ENCODE peak calls at places on chromosomes 3 and 15, in seven cellular contexts. Y is IMR-90, S is psoas muscle, N is neural crest cell, H is PC-9, K is body of pancreas, G is GM13977. D is an unnamed sample.

GRCh38 chr15:60423540-60423939 is 25.8 kb upstream of the ANXA2 start:
- DNase-seq in K (no peak), G (no peak), H (peak), S (no peak), Y (peak), N (no peak), D (no peak)

GRCh38 chr15:99009741-99010370 is 2.3 kb upstream of the PGPEP1L start:
- DNase-seq in S (no peak), N (no peak), Y (peak), H (no peak), G (no peak), K (no peak), D (no peak)

GRCh38 chr15:69225355-69226027 is 65.1 kb downstream of the GLCE start:
- DNase-seq in K (no peak), N (no peak), H (no peak), Y (peak), S (no peak), G (no peak), D (no peak)

GRCh38 chr15:49946681-49947080 is 172.4 kb downstream of the ATP8B4 start:
- DNase-seq in K (peak), G (no peak), Y (no peak), H (peak), N (no peak), S (no peak), D (no peak)

GRCh38 chr3:189684317-189684716 is 53.1 kb downstream of the TP63 start:
- DNase-seq in K (no peak), N (no peak), S (no peak), G (no peak), H (no peak), Y (no peak), D (no peak)

GRCh38 chr3:152400912-152401311 is 132.2 kb downstream of the MBNL1 start:
- DNase-seq in K (no peak), S (no peak), Y (peak), N (no peak), H (no peak), G (no peak), D (no peak)

GRCh38 chr3:48398701-48399386 is 26.8 kb downstream of the FBXW12 start:
- DNase-seq in S (peak), N (no peak), H (no peak), K (peak), G (peak), Y (no peak), D (no peak)

GRCh38 chr15:60660290-60661051 is 181.5 kb upstream of the ICE2 start:
- DNase-seq in G (peak), N (no peak), Y (peak), S (no peak), H (no peak), K (no peak), D (no peak)

GRCh38 chr3:7546219-7546618 is 685.3 kb downstream of the GRM7 start:
- DNase-seq in N (no peak), S (no peak), H (no peak), G (no peak), K (no peak), Y (no peak), D (no peak)

GRCh38 chr15:32687556-32687955 is 30.2 kb upstream of the GREM1 start:
- DNase-seq in Y (peak), K (no peak), S (no peak), G (no peak), N (no peak), H (no peak), D (no peak)

GRCh38 chr15:101063891-101064794 is 145.0 kb downstream of the LRRK1 start:
- DNase-seq in K (peak), H (no peak), G (no peak), S (no peak), N (no peak), Y (no peak), D (peak)

DNA sequence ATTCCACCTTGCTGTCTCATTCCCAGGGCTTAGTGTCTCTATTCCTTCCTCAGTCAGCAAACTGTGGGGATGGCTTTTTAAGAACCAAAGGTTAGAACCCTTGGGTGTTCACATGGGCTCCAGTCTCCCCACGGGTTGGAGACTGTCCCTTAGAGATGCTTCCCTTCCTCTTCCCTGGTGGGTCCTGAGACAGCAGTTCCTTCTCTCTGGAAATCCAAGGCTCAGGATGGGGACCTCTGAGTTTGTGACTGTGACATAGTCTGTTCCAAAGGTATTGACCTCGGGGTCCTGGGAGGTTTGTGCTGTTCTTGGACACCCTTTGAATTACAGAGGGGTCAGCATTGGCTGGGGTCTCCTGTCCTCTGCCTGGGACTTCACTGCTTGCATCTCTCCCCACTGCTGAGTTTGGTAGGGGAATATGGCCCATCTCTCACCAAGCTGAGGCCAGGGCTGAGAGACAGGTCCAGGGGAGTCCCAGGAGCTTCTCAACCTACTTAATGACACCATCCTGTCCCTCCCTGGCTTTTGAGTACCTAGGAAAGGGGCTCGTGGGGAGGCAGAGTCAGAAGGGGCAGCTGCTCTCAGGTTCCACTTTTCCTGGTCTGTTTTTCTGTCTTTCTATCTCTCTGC is 1.5 kb downstream of the GRM2 start:
- DNase-seq in S (no peak), G (no peak), Y (no peak), H (no peak), K (no peak), N (no peak), D (no peak)
- TF ChIP-seq CTCF in S (no peak), G (no peak), Y (no peak), H (no peak), K (no peak), N (no peak), D (no peak)

GRCh38 chr3:163626753-163627152 is 1451.5 kb downstream of the SI start:
- DNase-seq in Y (no peak), S (no peak), G (no peak), K (no peak), N (no peak), H (no peak), D (no peak)

GRCh38 chr3:163622384-163622783 is 1455.9 kb downstream of the SI start:
- DNase-seq in H (no peak), K (no peak), N (peak), G (no peak), S (no peak), Y (no peak), D (no peak)
- TF ChIP-seq CTCF in H (no peak), K (no peak), N (peak), G (no peak), S (no peak), Y (no peak), D (no peak)

GRCh38 chr3:112734718-112735350 is 93.9 kb upstream of the CCDC80 start:
- DNase-seq in K (peak), S (no peak), N (peak), G (peak), H (peak), Y (peak), D (peak)
- TF ChIP-seq CTCF in K (peak), S (peak), N (peak), G (peak), H (peak), Y (peak), D (peak)

DNA sequence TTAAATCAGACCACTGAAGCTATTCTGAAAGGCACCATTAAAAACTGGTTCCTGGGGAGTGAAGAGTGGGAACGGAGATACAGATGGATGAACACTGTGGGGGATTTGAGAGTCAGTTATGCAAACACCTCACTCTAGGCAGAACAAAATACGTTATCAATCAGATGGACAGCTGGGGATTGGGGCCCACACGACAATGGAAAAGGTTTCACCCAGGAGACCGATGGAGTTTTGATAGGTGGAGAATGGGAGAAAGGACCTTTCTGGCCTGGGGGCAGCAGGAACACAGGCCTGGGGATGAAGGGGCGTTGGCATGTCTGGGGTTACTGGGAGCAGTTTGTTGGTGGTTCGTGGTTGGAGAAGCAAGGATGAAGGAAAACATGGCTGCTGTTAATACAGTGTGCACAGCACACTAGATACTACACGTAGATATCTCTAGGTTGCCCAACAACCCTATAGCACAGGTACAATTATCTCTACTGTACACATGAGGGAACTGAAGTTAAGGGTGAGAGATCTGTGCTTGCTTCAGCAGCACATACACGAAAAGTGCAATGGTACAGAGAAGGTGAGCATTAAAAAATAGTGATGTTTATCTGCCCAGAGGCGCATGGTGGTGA is 16.5 kb downstream of the ST6GAL1 start:
- DNase-seq in H (no peak), G (peak), N (no peak), S (no peak), K (no peak), Y (no peak), D (no peak)
- TF ChIP-seq CTCF in H (no peak), G (no peak), N (no peak), S (no peak), K (no peak), Y (no peak), D (no peak)

D was measured in right atrium auricular region.